ENCODE peak calls at places on chromosomes 4 and X, in nine cellular contexts. One of them, this sample, is unnamed. For H3K4me1, the result is how much of the 10 kb centered on the place peaks cover.

GRCh38 chrX:11064851-11065600 is 46.1 kb upstream of the HCCS start:
- ATAC-seq in body of pancreas: peak
- ATAC-seq in upper lobe of left lung: no peak
- ATAC-seq in A549: no peak
- ATAC-seq in heart left ventricle: no peak
- ATAC-seq in gastrocnemius medialis: no peak
- ATAC-seq in K562: no peak
- ATAC-seq in IMR-90: peak
- ATAC-seq in right lobe of liver: no peak
- ATAC-seq in this sample: peak

GRCh38 chr4:47120783-47121182 is 89.4 kb downstream of the GABRB1 start:
- ATAC-seq in body of pancreas: no peak
- ATAC-seq in right lobe of liver: no peak
- ATAC-seq in upper lobe of left lung: no peak
- ATAC-seq in A549: no peak
- ATAC-seq in heart left ventricle: peak
- ATAC-seq in K562: no peak
- ATAC-seq in gastrocnemius medialis: no peak
- ATAC-seq in IMR-90: no peak
- ATAC-seq in this sample: no peak

GRCh38 chr4:53671757-53672156 is 80.5 kb upstream of the LNX1 start:
- ATAC-seq in heart left ventricle: peak
- ATAC-seq in right lobe of liver: peak
- ATAC-seq in K562: no peak
- ATAC-seq in gastrocnemius medialis: no peak
- ATAC-seq in A549: no peak
- ATAC-seq in body of pancreas: peak
- ATAC-seq in IMR-90: no peak
- ATAC-seq in upper lobe of left lung: no peak
- ATAC-seq in this sample: no peak

GRCh38 chr4:153661215-153661822 is 22.8 kb upstream of the TLR2 start:
- ATAC-seq in K562: no peak
- ATAC-seq in right lobe of liver: peak
- ATAC-seq in upper lobe of left lung: peak
- ATAC-seq in body of pancreas: peak
- ATAC-seq in IMR-90: no peak
- ATAC-seq in gastrocnemius medialis: peak
- ATAC-seq in A549: no peak
- ATAC-seq in heart left ventricle: peak
- ATAC-seq in this sample: peak

GRCh38 chr4:128287159-128287870 is at the start of gene PGRMC2:
- ATAC-seq in gastrocnemius medialis: peak
- ATAC-seq in A549: peak
- ATAC-seq in upper lobe of left lung: no peak
- ATAC-seq in IMR-90: peak
- ATAC-seq in heart left ventricle: peak
- ATAC-seq in body of pancreas: no peak
- ATAC-seq in K562: peak
- ATAC-seq in right lobe of liver: no peak
- ATAC-seq in this sample: peak

GRCh38 chr4:171516694-171517093 is 296.5 kb upstream of the GALNTL6 start:
- ATAC-seq in A549: no peak
- ATAC-seq in upper lobe of left lung: no peak
- ATAC-seq in right lobe of liver: no peak
- ATAC-seq in K562: no peak
- ATAC-seq in body of pancreas: no peak
- ATAC-seq in gastrocnemius medialis: no peak
- ATAC-seq in heart left ventricle: no peak
- ATAC-seq in IMR-90: no peak
- ATAC-seq in this sample: no peak

GRCh38 chr4:151489462-151490203 is 80.7 kb downstream of the FHIP1A start:
- ATAC-seq in IMR-90: no peak
- ATAC-seq in A549: peak
- ATAC-seq in gastrocnemius medialis: no peak
- ATAC-seq in right lobe of liver: no peak
- ATAC-seq in heart left ventricle: peak
- ATAC-seq in K562: peak
- ATAC-seq in body of pancreas: no peak
- ATAC-seq in upper lobe of left lung: peak
- ATAC-seq in this sample: no peak

GRCh38 chr4:57303012-57303751 is 193.0 kb upstream of the IGFBP7 start:
- ATAC-seq in gastrocnemius medialis: no peak
- ATAC-seq in body of pancreas: no peak
- ATAC-seq in upper lobe of left lung: no peak
- ATAC-seq in A549: peak
- ATAC-seq in right lobe of liver: no peak
- ATAC-seq in K562: no peak
- ATAC-seq in IMR-90: no peak
- ATAC-seq in heart left ventricle: peak
- ATAC-seq in this sample: no peak

DNA sequence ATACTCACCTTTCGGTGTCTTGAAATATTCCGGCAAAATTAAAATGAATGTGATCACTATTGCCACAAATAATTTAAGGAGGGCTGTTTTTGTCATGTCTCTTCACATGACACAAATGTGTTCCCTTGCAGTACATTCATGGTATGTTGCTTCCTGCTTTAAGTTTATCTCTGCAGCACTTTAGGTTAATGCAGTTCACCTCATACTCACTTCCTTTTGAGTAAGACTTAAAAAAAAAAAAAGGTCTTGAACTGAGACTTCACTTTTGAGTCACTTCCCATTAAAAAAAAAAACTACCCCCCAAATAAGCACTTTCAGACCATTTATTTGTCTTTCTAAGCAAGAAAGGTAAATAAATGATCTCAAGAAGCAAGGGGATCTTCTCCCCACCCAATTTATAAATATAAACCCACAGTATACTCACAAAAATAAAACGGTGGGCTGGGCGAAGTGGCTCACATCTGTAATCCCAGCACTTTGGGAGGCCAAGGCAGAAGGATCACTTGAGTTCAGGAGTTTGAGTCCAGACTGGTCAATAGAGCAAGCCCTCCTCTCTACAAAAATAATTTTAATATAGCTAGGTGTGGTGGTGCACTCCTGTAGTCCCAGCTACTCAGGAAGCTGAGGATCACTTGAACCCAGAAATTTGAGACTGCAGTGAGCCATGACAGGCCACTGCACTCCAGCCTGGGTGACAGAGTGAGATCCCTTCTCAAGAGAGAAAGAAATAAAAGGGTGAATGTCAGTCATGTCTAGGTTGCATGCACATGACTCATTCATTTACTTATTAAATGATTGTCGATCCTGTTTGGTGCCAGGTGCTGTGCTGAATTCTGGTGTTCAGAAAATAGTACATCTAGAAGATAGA is at the start of gene TMEM156:
- ATAC-seq in K562: peak
- ATAC-seq in upper lobe of left lung: no peak
- ATAC-seq in body of pancreas: no peak
- ATAC-seq in A549: peak
- ATAC-seq in right lobe of liver: peak
- ATAC-seq in gastrocnemius medialis: no peak
- ATAC-seq in IMR-90: peak
- ATAC-seq in heart left ventricle: no peak
- ATAC-seq in this sample: no peak
- TF ChIP-seq POLR2A in K562: no peak
- TF ChIP-seq POLR2A in upper lobe of left lung: no peak
- TF ChIP-seq POLR2A in body of pancreas: no peak
- TF ChIP-seq POLR2A in A549: no peak
- TF ChIP-seq POLR2A in right lobe of liver: no peak
- TF ChIP-seq POLR2A in gastrocnemius medialis: no peak
- TF ChIP-seq POLR2A in IMR-90: no peak
- TF ChIP-seq POLR2A in heart left ventricle: no peak
- TF ChIP-seq POLR2A in this sample: no peak

GRCh38 chr4:173212379-173212778 is 43.8 kb downstream of the GALNT7 start:
- ATAC-seq in K562: no peak
- ATAC-seq in right lobe of liver: no peak
- ATAC-seq in heart left ventricle: no peak
- ATAC-seq in A549: peak
- ATAC-seq in upper lobe of left lung: no peak
- ATAC-seq in gastrocnemius medialis: no peak
- ATAC-seq in IMR-90: no peak
- ATAC-seq in body of pancreas: no peak
- ATAC-seq in this sample: no peak

GRCh38 chr4:173211838-173212237 is 43.2 kb downstream of the GALNT7 start:
- ATAC-seq in right lobe of liver: no peak
- ATAC-seq in IMR-90: peak
- ATAC-seq in K562: peak
- ATAC-seq in heart left ventricle: no peak
- ATAC-seq in upper lobe of left lung: no peak
- ATAC-seq in body of pancreas: peak
- ATAC-seq in A549: peak
- ATAC-seq in gastrocnemius medialis: no peak
- ATAC-seq in this sample: no peak

GRCh38 chr4:173208420-173208819 is 39.8 kb downstream of the GALNT7 start:
- ATAC-seq in upper lobe of left lung: no peak
- ATAC-seq in heart left ventricle: no peak
- ATAC-seq in IMR-90: no peak
- ATAC-seq in right lobe of liver: no peak
- ATAC-seq in K562: peak
- ATAC-seq in gastrocnemius medialis: no peak
- ATAC-seq in A549: no peak
- ATAC-seq in body of pancreas: no peak
- ATAC-seq in this sample: no peak

GRCh38 chr4:173213296-173213695 is 44.7 kb downstream of the GALNT7 start:
- ATAC-seq in upper lobe of left lung: no peak
- ATAC-seq in A549: no peak
- ATAC-seq in right lobe of liver: no peak
- ATAC-seq in IMR-90: no peak
- ATAC-seq in gastrocnemius medialis: no peak
- ATAC-seq in heart left ventricle: no peak
- ATAC-seq in body of pancreas: no peak
- ATAC-seq in K562: no peak
- ATAC-seq in this sample: no peak

GRCh38 chr4:173211222-173211621 is 42.6 kb downstream of the GALNT7 start:
- ATAC-seq in IMR-90: no peak
- ATAC-seq in gastrocnemius medialis: no peak
- ATAC-seq in K562: no peak
- ATAC-seq in heart left ventricle: no peak
- ATAC-seq in body of pancreas: no peak
- ATAC-seq in upper lobe of left lung: no peak
- ATAC-seq in right lobe of liver: no peak
- ATAC-seq in A549: no peak
- ATAC-seq in this sample: no peak
- H3K4me1 ChIP-seq in IMR-90: under half
- H3K4me1 ChIP-seq in gastrocnemius medialis: under half
- H3K4me1 ChIP-seq in K562: under half
- H3K4me1 ChIP-seq in heart left ventricle: under half
- H3K4me1 ChIP-seq in body of pancreas: under half
- H3K4me1 ChIP-seq in upper lobe of left lung: under half
- H3K4me1 ChIP-seq in right lobe of liver: under half
- H3K4me1 ChIP-seq in A549: under half
- H3K4me1 ChIP-seq in this sample: under half

GRCh38 chr4:1176398-1177273 is 4.3 kb upstream of the SPON2 start:
- ATAC-seq in upper lobe of left lung: no peak
- ATAC-seq in body of pancreas: no peak
- ATAC-seq in IMR-90: no peak
- ATAC-seq in right lobe of liver: no peak
- ATAC-seq in gastrocnemius medialis: no peak
- ATAC-seq in A549: no peak
- ATAC-seq in heart left ventricle: no peak
- ATAC-seq in K562: no peak
- ATAC-seq in this sample: no peak

GRCh38 chr4:1178300-1179088 is 6.1 kb upstream of the SPON2 start:
- ATAC-seq in heart left ventricle: no peak
- ATAC-seq in K562: peak
- ATAC-seq in A549: no peak
- ATAC-seq in upper lobe of left lung: no peak
- ATAC-seq in gastrocnemius medialis: peak
- ATAC-seq in right lobe of liver: no peak
- ATAC-seq in body of pancreas: no peak
- ATAC-seq in IMR-90: peak
- ATAC-seq in this sample: no peak

GRCh38 chr4:1179089-1179441 is 6.7 kb upstream of the SPON2 start:
- ATAC-seq in IMR-90: peak
- ATAC-seq in right lobe of liver: peak
- ATAC-seq in body of pancreas: no peak
- ATAC-seq in gastrocnemius medialis: peak
- ATAC-seq in A549: no peak
- ATAC-seq in upper lobe of left lung: no peak
- ATAC-seq in heart left ventricle: no peak
- ATAC-seq in K562: peak
- ATAC-seq in this sample: no peak

GRCh38 chr4:1175635-1176229 is 3.3 kb upstream of the SPON2 start:
- ATAC-seq in right lobe of liver: no peak
- ATAC-seq in body of pancreas: no peak
- ATAC-seq in A549: no peak
- ATAC-seq in IMR-90: no peak
- ATAC-seq in heart left ventricle: no peak
- ATAC-seq in K562: no peak
- ATAC-seq in gastrocnemius medialis: no peak
- ATAC-seq in upper lobe of left lung: no peak
- ATAC-seq in this sample: no peak

DNA sequence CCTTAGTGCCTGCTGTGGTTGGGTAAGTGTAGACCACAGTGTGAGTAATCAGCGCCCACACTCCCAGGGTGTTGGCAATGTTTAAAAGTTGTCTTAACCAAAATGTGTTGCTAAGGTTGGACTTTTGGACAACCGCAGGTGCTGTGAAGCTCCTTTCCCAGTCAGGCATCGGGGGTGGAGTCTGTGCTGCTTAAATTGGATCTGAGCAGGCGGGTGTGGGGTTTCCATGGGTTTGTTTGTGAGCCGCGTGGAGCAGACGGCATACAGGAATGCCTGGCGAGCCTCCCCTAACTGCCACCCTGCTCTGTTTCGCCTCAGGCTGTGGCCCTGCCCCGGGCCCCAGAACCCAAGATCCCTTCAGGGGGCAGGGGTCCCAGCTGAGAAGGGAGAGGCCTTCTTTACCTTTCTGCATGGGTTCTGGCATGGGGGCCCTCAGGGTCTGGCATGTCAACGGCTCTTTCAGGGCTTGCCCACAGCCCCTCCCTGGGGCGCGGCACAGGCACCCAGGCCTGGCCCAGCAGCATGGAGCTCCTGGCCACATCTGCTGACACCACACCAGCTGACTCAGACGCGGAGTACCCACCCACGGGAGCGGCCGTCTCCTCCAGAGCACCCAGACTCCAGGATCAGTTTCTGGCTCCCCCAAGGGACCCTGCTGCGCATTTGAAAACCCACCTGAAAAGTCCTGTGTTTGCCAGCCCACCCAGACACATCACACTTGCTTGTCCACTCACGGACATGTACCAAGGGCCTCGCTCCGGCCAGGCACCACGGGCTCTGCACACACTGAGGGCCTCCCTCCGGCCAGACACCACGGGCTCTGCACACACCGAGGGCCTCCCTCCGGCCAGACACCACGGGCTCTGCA is 5.1 kb upstream of the SPON2 start:
- ATAC-seq in A549: no peak
- ATAC-seq in upper lobe of left lung: no peak
- ATAC-seq in K562: no peak
- ATAC-seq in IMR-90: no peak
- ATAC-seq in heart left ventricle: peak
- ATAC-seq in body of pancreas: no peak
- ATAC-seq in gastrocnemius medialis: peak
- ATAC-seq in right lobe of liver: peak
- ATAC-seq in this sample: no peak
- TF ChIP-seq POLR2A in A549: no peak
- TF ChIP-seq POLR2A in upper lobe of left lung: no peak
- TF ChIP-seq POLR2A in K562: no peak
- TF ChIP-seq POLR2A in IMR-90: no peak
- TF ChIP-seq POLR2A in heart left ventricle: no peak
- TF ChIP-seq POLR2A in body of pancreas: no peak
- TF ChIP-seq POLR2A in gastrocnemius medialis: peak
- TF ChIP-seq POLR2A in right lobe of liver: no peak
- TF ChIP-seq POLR2A in this sample: no peak

DNA sequence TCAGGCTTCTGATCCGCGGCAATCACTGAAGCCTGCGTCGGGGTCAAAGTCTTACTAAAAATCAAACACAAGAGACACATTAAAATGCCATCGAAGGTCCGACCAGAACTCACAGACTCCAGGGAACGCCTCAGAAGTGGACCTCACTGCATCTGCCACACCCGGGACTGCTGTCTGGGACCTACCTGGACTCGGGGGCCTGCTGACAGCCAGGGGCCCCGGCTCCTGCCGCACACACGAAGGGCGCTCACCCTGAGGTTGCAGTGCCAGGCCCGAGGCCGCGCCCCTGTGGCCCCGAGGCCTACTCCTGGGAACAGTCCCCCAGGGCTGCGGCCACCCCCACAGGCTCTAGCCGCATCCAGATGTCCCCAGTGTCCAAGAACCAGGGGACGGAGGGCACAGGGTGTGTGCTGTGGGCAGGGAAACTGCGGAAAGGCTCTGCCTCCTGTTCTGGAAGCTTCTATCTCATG is 7.4 kb downstream of the CTBP1 start:
- ATAC-seq in body of pancreas: no peak
- ATAC-seq in heart left ventricle: no peak
- ATAC-seq in gastrocnemius medialis: no peak
- ATAC-seq in A549: no peak
- ATAC-seq in IMR-90: no peak
- ATAC-seq in upper lobe of left lung: no peak
- ATAC-seq in K562: no peak
- ATAC-seq in right lobe of liver: peak
- ATAC-seq in this sample: no peak
- H3K4me1 ChIP-seq in body of pancreas: half or more
- H3K4me1 ChIP-seq in heart left ventricle: under half
- H3K4me1 ChIP-seq in gastrocnemius medialis: half or more
- H3K4me1 ChIP-seq in A549: under half
- H3K4me1 ChIP-seq in IMR-90: under half
- H3K4me1 ChIP-seq in upper lobe of left lung: under half
- H3K4me1 ChIP-seq in K562: half or more
- H3K4me1 ChIP-seq in right lobe of liver: under half
- H3K4me1 ChIP-seq in this sample: under half